ENCODE peak calls at places on chromosomes 3 and 15, in seven cellular contexts. One of them, this sample, is unnamed.

GRCh38 chr3:148309390-148310035 is 388.2 kb upstream of the AGTR1 start:
- DNase-seq in HFFc6: peak
- DNase-seq in uterus: no peak
- DNase-seq in CD4-positive, alpha-beta T cell: no peak
- DNase-seq in neural progenitor cell: peak
- DNase-seq in upper lobe of right lung: no peak
- DNase-seq in B cell: no peak
- DNase-seq in this sample: no peak

GRCh38 chr3:37935756-37936666 is 54.6 kb upstream of the VILL start:
- DNase-seq in HFFc6: peak
- DNase-seq in uterus: no peak
- DNase-seq in CD4-positive, alpha-beta T cell: no peak
- DNase-seq in neural progenitor cell: peak
- DNase-seq in upper lobe of right lung: no peak
- DNase-seq in B cell: no peak
- DNase-seq in this sample: no peak

GRCh38 chr15:45689616-45690015 is 54.8 kb downstream of the SQOR start:
- DNase-seq in HFFc6: no peak
- DNase-seq in uterus: no peak
- DNase-seq in CD4-positive, alpha-beta T cell: no peak
- DNase-seq in neural progenitor cell: no peak
- DNase-seq in upper lobe of right lung: no peak
- DNase-seq in B cell: no peak
- DNase-seq in this sample: no peak

GRCh38 chr15:82950746-82951370 is 1.7 kb downstream of the HOMER2 start:
- DNase-seq in HFFc6: no peak
- DNase-seq in uterus: no peak
- DNase-seq in CD4-positive, alpha-beta T cell: no peak
- DNase-seq in neural progenitor cell: no peak
- DNase-seq in upper lobe of right lung: no peak
- DNase-seq in B cell: no peak
- DNase-seq in this sample: no peak

GRCh38 chr3:29503969-29504368 is 223.1 kb downstream of the RBMS3 start:
- DNase-seq in HFFc6: no peak
- DNase-seq in uterus: peak
- DNase-seq in CD4-positive, alpha-beta T cell: no peak
- DNase-seq in neural progenitor cell: no peak
- DNase-seq in upper lobe of right lung: no peak
- DNase-seq in B cell: no peak
- DNase-seq in this sample: no peak

GRCh38 chr3:175526609-175527280 is 667.6 kb downstream of the NAALADL2 start:
- DNase-seq in HFFc6: no peak
- DNase-seq in uterus: no peak
- DNase-seq in CD4-positive, alpha-beta T cell: no peak
- DNase-seq in neural progenitor cell: no peak
- DNase-seq in upper lobe of right lung: no peak
- DNase-seq in B cell: no peak
- DNase-seq in this sample: no peak

GRCh38 chr15:88020806-88021205 is 235.7 kb downstream of the NTRK3 start:
- DNase-seq in HFFc6: no peak
- DNase-seq in uterus: no peak
- DNase-seq in CD4-positive, alpha-beta T cell: no peak
- DNase-seq in neural progenitor cell: no peak
- DNase-seq in upper lobe of right lung: no peak
- DNase-seq in B cell: no peak
- DNase-seq in this sample: no peak

GRCh38 chr15:37220949-37221670 is 120.8 kb upstream of the MEIS2 start:
- DNase-seq in HFFc6: no peak
- DNase-seq in uterus: no peak
- DNase-seq in CD4-positive, alpha-beta T cell: no peak
- DNase-seq in neural progenitor cell: no peak
- DNase-seq in upper lobe of right lung: no peak
- DNase-seq in B cell: no peak
- DNase-seq in this sample: no peak

GRCh38 chr3:83523470-83524073 is 1435.2 kb upstream of the CADM2 start:
- DNase-seq in HFFc6: no peak
- DNase-seq in uterus: no peak
- DNase-seq in CD4-positive, alpha-beta T cell: no peak
- DNase-seq in neural progenitor cell: peak
- DNase-seq in upper lobe of right lung: no peak
- DNase-seq in B cell: no peak
- DNase-seq in this sample: no peak

GRCh38 chr3:102182162-102182561 is 252.7 kb upstream of the ZPLD1 start:
- DNase-seq in HFFc6: peak
- DNase-seq in uterus: no peak
- DNase-seq in CD4-positive, alpha-beta T cell: no peak
- DNase-seq in neural progenitor cell: no peak
- DNase-seq in upper lobe of right lung: no peak
- DNase-seq in B cell: no peak
- DNase-seq in this sample: no peak

GRCh38 chr15:85837011-85837433 is 42.3 kb upstream of the KLHL25 start:
- DNase-seq in HFFc6: no peak
- DNase-seq in uterus: no peak
- DNase-seq in CD4-positive, alpha-beta T cell: no peak
- DNase-seq in neural progenitor cell: no peak
- DNase-seq in upper lobe of right lung: no peak
- DNase-seq in B cell: no peak
- DNase-seq in this sample: no peak

GRCh38 chr3:66378256-66378655 is 122.6 kb downstream of the LRIG1 start:
- DNase-seq in HFFc6: no peak
- DNase-seq in uterus: no peak
- DNase-seq in CD4-positive, alpha-beta T cell: peak
- DNase-seq in neural progenitor cell: peak
- DNase-seq in upper lobe of right lung: no peak
- DNase-seq in B cell: no peak
- DNase-seq in this sample: no peak

GRCh38 chr3:124221286-124221821 is 229.4 kb upstream of the ROPN1 start:
- DNase-seq in HFFc6: no peak
- DNase-seq in uterus: no peak
- DNase-seq in CD4-positive, alpha-beta T cell: no peak
- DNase-seq in neural progenitor cell: no peak
- DNase-seq in upper lobe of right lung: no peak
- DNase-seq in B cell: no peak
- DNase-seq in this sample: no peak

GRCh38 chr15:96716100-96716499 is 385.6 kb downstream of the NR2F2 start:
- DNase-seq in HFFc6: no peak
- DNase-seq in uterus: no peak
- DNase-seq in CD4-positive, alpha-beta T cell: no peak
- DNase-seq in neural progenitor cell: no peak
- DNase-seq in upper lobe of right lung: no peak
- DNase-seq in B cell: no peak
- DNase-seq in this sample: no peak

GRCh38 chr3:146273721-146274407 is 23.0 kb upstream of the PLSCR4 start:
- DNase-seq in HFFc6: no peak
- DNase-seq in uterus: no peak
- DNase-seq in CD4-positive, alpha-beta T cell: no peak
- DNase-seq in neural progenitor cell: no peak
- DNase-seq in upper lobe of right lung: no peak
- DNase-seq in B cell: no peak
- DNase-seq in this sample: no peak

GRCh38 chr3:189146842-189147241 is 24.9 kb upstream of the TPRG1 start:
- DNase-seq in HFFc6: peak
- DNase-seq in uterus: no peak
- DNase-seq in CD4-positive, alpha-beta T cell: no peak
- DNase-seq in neural progenitor cell: no peak
- DNase-seq in upper lobe of right lung: no peak
- DNase-seq in B cell: no peak
- DNase-seq in this sample: no peak

GRCh38 chr3:189142527-189142926 is 29.2 kb upstream of the TPRG1 start:
- DNase-seq in HFFc6: no peak
- DNase-seq in uterus: no peak
- DNase-seq in CD4-positive, alpha-beta T cell: no peak
- DNase-seq in neural progenitor cell: no peak
- DNase-seq in upper lobe of right lung: no peak
- DNase-seq in B cell: no peak
- DNase-seq in this sample: no peak

GRCh38 chr3:189148090-189148507 is 23.7 kb upstream of the TPRG1 start:
- DNase-seq in HFFc6: peak
- DNase-seq in uterus: peak
- DNase-seq in CD4-positive, alpha-beta T cell: peak
- DNase-seq in neural progenitor cell: peak
- DNase-seq in upper lobe of right lung: no peak
- DNase-seq in B cell: peak
- DNase-seq in this sample: peak

GRCh38 chr3:189143321-189143720 is 28.4 kb upstream of the TPRG1 start:
- DNase-seq in HFFc6: no peak
- DNase-seq in uterus: no peak
- DNase-seq in CD4-positive, alpha-beta T cell: no peak
- DNase-seq in neural progenitor cell: no peak
- DNase-seq in upper lobe of right lung: no peak
- DNase-seq in B cell: no peak
- DNase-seq in this sample: no peak

GRCh38 chr3:189144645-189145044 is 27.1 kb upstream of the TPRG1 start:
- DNase-seq in HFFc6: no peak
- DNase-seq in uterus: no peak
- DNase-seq in CD4-positive, alpha-beta T cell: peak
- DNase-seq in neural progenitor cell: no peak
- DNase-seq in upper lobe of right lung: no peak
- DNase-seq in B cell: no peak
- DNase-seq in this sample: no peak
- TF ChIP-seq CTCF in HFFc6: peak
- TF ChIP-seq CTCF in uterus: peak
- TF ChIP-seq CTCF in CD4-positive, alpha-beta T cell: peak
- TF ChIP-seq CTCF in neural progenitor cell: no peak
- TF ChIP-seq CTCF in upper lobe of right lung: peak
- TF ChIP-seq CTCF in B cell: no peak
- TF ChIP-seq CTCF in this sample: no peak

GRCh38 chr3:107884719-107885460 is 205.9 kb downstream of the CD47 start:
- DNase-seq in HFFc6: peak
- DNase-seq in uterus: no peak
- DNase-seq in CD4-positive, alpha-beta T cell: no peak
- DNase-seq in neural progenitor cell: peak
- DNase-seq in upper lobe of right lung: no peak
- DNase-seq in B cell: no peak
- DNase-seq in this sample: no peak
- TF ChIP-seq CTCF in HFFc6: no peak
- TF ChIP-seq CTCF in uterus: no peak
- TF ChIP-seq CTCF in CD4-positive, alpha-beta T cell: no peak
- TF ChIP-seq CTCF in neural progenitor cell: peak
- TF ChIP-seq CTCF in upper lobe of right lung: no peak
- TF ChIP-seq CTCF in B cell: no peak
- TF ChIP-seq CTCF in this sample: no peak

DNA sequence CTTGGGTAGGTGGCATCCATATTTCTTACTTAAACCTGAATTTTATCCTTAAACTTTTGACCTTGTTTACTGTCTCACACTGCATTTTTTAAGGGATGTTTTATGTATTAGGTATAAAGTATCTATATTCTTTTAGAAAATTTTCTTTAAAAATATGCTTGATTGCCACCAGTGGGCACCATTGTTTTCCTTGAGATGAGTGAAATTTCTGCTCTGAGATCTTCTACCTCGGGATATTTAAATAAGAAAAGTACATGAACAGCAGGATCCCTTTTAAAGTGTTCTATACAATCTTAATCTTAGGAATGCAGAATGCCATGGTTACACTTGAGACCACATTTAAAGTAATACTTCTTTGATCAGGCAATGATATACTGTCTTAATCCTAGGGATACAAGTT is 108.7 kb downstream of the SLMAP start:
- DNase-seq in HFFc6: no peak
- DNase-seq in uterus: no peak
- DNase-seq in CD4-positive, alpha-beta T cell: no peak
- DNase-seq in neural progenitor cell: no peak
- DNase-seq in upper lobe of right lung: no peak
- DNase-seq in B cell: no peak
- DNase-seq in this sample: no peak
- TF ChIP-seq CTCF in HFFc6: peak
- TF ChIP-seq CTCF in uterus: peak
- TF ChIP-seq CTCF in CD4-positive, alpha-beta T cell: no peak
- TF ChIP-seq CTCF in neural progenitor cell: peak
- TF ChIP-seq CTCF in upper lobe of right lung: peak
- TF ChIP-seq CTCF in B cell: no peak
- TF ChIP-seq CTCF in this sample: no peak

DNA sequence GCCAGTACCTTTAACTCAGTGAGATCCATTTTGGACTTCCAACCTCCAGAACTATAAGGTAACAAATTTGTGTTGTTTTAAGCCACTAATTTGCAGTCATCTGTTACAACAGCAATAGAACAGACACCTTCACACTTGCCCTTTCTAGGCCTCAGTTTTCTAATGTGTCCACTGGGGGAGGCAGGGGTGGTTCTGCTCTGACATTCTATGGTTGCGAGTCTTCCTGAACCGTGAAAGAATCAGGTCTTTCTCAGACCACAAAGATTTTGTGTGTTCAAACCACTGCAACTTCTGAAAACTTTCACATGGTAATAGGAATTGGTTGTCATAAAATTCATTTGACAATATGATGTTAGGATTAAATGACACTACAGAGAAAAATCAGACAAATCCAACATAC is 26.8 kb upstream of the CSTA start:
- DNase-seq in HFFc6: no peak
- DNase-seq in uterus: no peak
- DNase-seq in CD4-positive, alpha-beta T cell: no peak
- DNase-seq in neural progenitor cell: no peak
- DNase-seq in upper lobe of right lung: no peak
- DNase-seq in B cell: no peak
- DNase-seq in this sample: no peak
- TF ChIP-seq CTCF in HFFc6: no peak
- TF ChIP-seq CTCF in uterus: no peak
- TF ChIP-seq CTCF in CD4-positive, alpha-beta T cell: no peak
- TF ChIP-seq CTCF in neural progenitor cell: no peak
- TF ChIP-seq CTCF in upper lobe of right lung: no peak
- TF ChIP-seq CTCF in B cell: no peak
- TF ChIP-seq CTCF in this sample: no peak

GRCh38 chr3:151425640-151426336 is 35.1 kb downstream of the IGSF10 start:
- DNase-seq in HFFc6: peak
- DNase-seq in uterus: no peak
- DNase-seq in CD4-positive, alpha-beta T cell: no peak
- DNase-seq in neural progenitor cell: no peak
- DNase-seq in upper lobe of right lung: no peak
- DNase-seq in B cell: no peak
- DNase-seq in this sample: no peak
- TF ChIP-seq CTCF in HFFc6: peak
- TF ChIP-seq CTCF in uterus: no peak
- TF ChIP-seq CTCF in CD4-positive, alpha-beta T cell: no peak
- TF ChIP-seq CTCF in neural progenitor cell: peak
- TF ChIP-seq CTCF in upper lobe of right lung: peak
- TF ChIP-seq CTCF in B cell: no peak
- TF ChIP-seq CTCF in this sample: no peak

GRCh38 chr3:137222736-137223135 is 265.0 kb downstream of the IL20RB start:
- DNase-seq in HFFc6: no peak
- DNase-seq in uterus: no peak
- DNase-seq in CD4-positive, alpha-beta T cell: no peak
- DNase-seq in neural progenitor cell: no peak
- DNase-seq in upper lobe of right lung: no peak
- DNase-seq in B cell: no peak
- DNase-seq in this sample: no peak

GRCh38 chr3:137217733-137218132 is 259.9 kb downstream of the IL20RB start:
- DNase-seq in HFFc6: no peak
- DNase-seq in uterus: no peak
- DNase-seq in CD4-positive, alpha-beta T cell: no peak
- DNase-seq in neural progenitor cell: peak
- DNase-seq in upper lobe of right lung: no peak
- DNase-seq in B cell: no peak
- DNase-seq in this sample: no peak
- TF ChIP-seq CTCF in HFFc6: peak
- TF ChIP-seq CTCF in uterus: no peak
- TF ChIP-seq CTCF in CD4-positive, alpha-beta T cell: no peak
- TF ChIP-seq CTCF in neural progenitor cell: peak
- TF ChIP-seq CTCF in upper lobe of right lung: peak
- TF ChIP-seq CTCF in B cell: no peak
- TF ChIP-seq CTCF in this sample: no peak

This sample was measured in natural killer cell.